ENCODE peak calls at places on chromosomes 1 and 21, in nine cellular contexts. B, Q, F, L, X, Y, E, P and T are unnamed samples.

GRCh38 chr1:41766546-41766945 is 152.2 kb downstream of the HIVEP3 start:
- DNase-seq in B (no peak), Q (no peak), F (no peak), L (no peak), X (peak), Y (no peak), E (no peak), P (no peak), T (no peak)

GRCh38 chr1:186715887-186716809 is 35.9 kb upstream of the PTGS2 start:
- DNase-seq in B (no peak), Q (no peak), F (no peak), L (no peak), X (peak), Y (no peak), E (no peak), P (no peak), T (no peak)

GRCh38 chr1:91791691-91792392 is 94.1 kb downstream of the TGFBR3 start:
- DNase-seq in B (no peak), Q (no peak), F (no peak), L (no peak), X (peak), Y (no peak), E (no peak), P (no peak), T (no peak)

GRCh38 chr1:91846007-91846620 is 39.8 kb downstream of the TGFBR3 start:
- DNase-seq in B (peak), Q (peak), F (peak), L (no peak), X (peak), Y (no peak), E (no peak), P (peak), T (peak)

GRCh38 chr1:109933856-109934711 is 23.4 kb downstream of the CSF1 start:
- DNase-seq in B (no peak), Q (no peak), F (peak), L (no peak), X (peak), Y (no peak), E (no peak), P (no peak), T (no peak)

GRCh38 chr1:201405484-201405831 is 6.3 kb upstream of the LAD1 start:
- DNase-seq in B (no peak), Q (no peak), F (no peak), L (no peak), X (no peak), Y (no peak), E (no peak), P (no peak), T (peak)

GRCh38 chr1:5448486-5448885 is 543.7 kb downstream of the NPHP4 start:
- DNase-seq in B (no peak), Q (no peak), F (no peak), L (no peak), X (no peak), Y (no peak), E (peak), P (peak), T (no peak)

GRCh38 chr1:20136249-20136648 is 2.9 kb upstream of the PLA2G2F start:
- DNase-seq in B (no peak), Q (no peak), F (no peak), L (no peak), X (no peak), Y (no peak), E (no peak), P (no peak), T (no peak)

GRCh38 chr1:205240569-205240968 is 12.8 kb downstream of the TMCC2 start:
- DNase-seq in B (no peak), Q (no peak), F (no peak), L (no peak), X (no peak), Y (no peak), E (no peak), P (no peak), T (no peak)

GRCh38 chr21:14753466-14754258 is 207.5 kb upstream of the SAMSN1 start:
- DNase-seq in B (no peak), Q (no peak), F (no peak), L (no peak), X (no peak), Y (no peak), E (no peak), P (no peak), T (no peak)

GRCh38 chr1:79113836-79114235 is 107.3 kb upstream of the ADGRL4 start:
- DNase-seq in B (no peak), Q (no peak), F (no peak), L (no peak), X (no peak), Y (no peak), E (no peak), P (no peak), T (no peak)

GRCh38 chr1:113686891-113687624 is 72.2 kb downstream of the PHTF1 start:
- DNase-seq in B (no peak), Q (peak), F (no peak), L (no peak), X (peak), Y (no peak), E (no peak), P (no peak), T (no peak)

GRCh38 chr21:17537299-17537698 is 24.5 kb downstream of the CXADR start:
- DNase-seq in B (no peak), Q (no peak), F (no peak), L (no peak), X (no peak), Y (no peak), E (no peak), P (no peak), T (no peak)

GRCh38 chr1:171313319-171313834 is 606 bp upstream of the FMO4 start:
- DNase-seq in B (no peak), Q (no peak), F (no peak), L (no peak), X (no peak), Y (no peak), E (no peak), P (no peak), T (no peak)

GRCh38 chr1:75449998-75450397 is 160.9 kb downstream of the SLC44A5 start:
- DNase-seq in B (no peak), Q (no peak), F (no peak), L (no peak), X (no peak), Y (no peak), E (no peak), P (no peak), T (no peak)

GRCh38 chr1:39159224-39160036 is 45.1 kb upstream of the MACF1 start:
- DNase-seq in B (no peak), Q (no peak), F (peak), L (no peak), X (peak), Y (no peak), E (no peak), P (peak), T (peak)

GRCh38 chr1:181257117-181257516 is 168.6 kb downstream of the IER5 start:
- DNase-seq in B (no peak), Q (no peak), F (no peak), L (no peak), X (no peak), Y (no peak), E (no peak), P (no peak), T (no peak)

GRCh38 chr1:94716966-94717365 is 103.2 kb upstream of the SLC44A3 start:
- DNase-seq in B (no peak), Q (no peak), F (no peak), L (no peak), X (no peak), Y (no peak), E (no peak), P (no peak), T (no peak)

GRCh38 chr1:234884701-234885100 is 243.9 kb downstream of the TOMM20 start:
- DNase-seq in B (no peak), Q (no peak), F (no peak), L (no peak), X (no peak), Y (no peak), E (no peak), P (no peak), T (no peak)

GRCh38 chr1:76669146-76669545 is 198.1 kb upstream of the ST6GALNAC5 start:
- DNase-seq in B (no peak), Q (no peak), F (no peak), L (no peak), X (no peak), Y (no peak), E (no peak), P (no peak), T (no peak)

GRCh38 chr1:92784051-92784638 is 763 bp downstream of the EVI5 start:
- DNase-seq in B (no peak), Q (no peak), F (peak), L (no peak), X (peak), Y (no peak), E (peak), P (peak), T (peak)

GRCh38 chr1:160779662-160780397 is 16.1 kb upstream of the LY9 start:
- DNase-seq in B (no peak), Q (no peak), F (peak), L (no peak), X (peak), Y (no peak), E (peak), P (peak), T (no peak)

GRCh38 chr1:161012420-161012819 is 8.5 kb downstream of the F11R start:
- DNase-seq in B (no peak), Q (no peak), F (no peak), L (no peak), X (no peak), Y (no peak), E (no peak), P (no peak), T (no peak)

GRCh38 chr1:150281221-150281757 is 1.1 kb upstream of the CIART start:
- DNase-seq in B (peak), Q (no peak), F (peak), L (no peak), X (peak), Y (peak), E (peak), P (no peak), T (peak)